ENCODE peak calls at places on chromosome 17, in ten cellular contexts. S, G, H, V, B, D, U, P, K and X are unnamed samples.

GRCh38 chr17:48576479-48577309 is 1.5 kb downstream of the HOXB4 start:
- DNase-seq in V (peak), B (no peak), D (no peak), K (no peak), S (no peak), P (no peak), U (no peak), H (no peak), G (no peak), X (no peak)

GRCh38 chr17:58351710-58352017 is 337 bp downstream of the SUPT4H1 start:
- DNase-seq in K (no peak), G (no peak), P (no peak), H (no peak), B (no peak), S (no peak), V (peak), U (no peak), D (no peak), X (no peak)

GRCh38 chr17:82863941-82864720 is 24.3 kb upstream of the ZNF750 start:
- DNase-seq in D (peak), B (peak), K (no peak), U (peak), V (peak), H (peak), P (peak), S (no peak), G (no peak), X (no peak)

GRCh38 chr17:70168979-70169706 is at the start of gene KCNJ2:
- DNase-seq in G (peak), S (peak), U (no peak), H (peak), P (peak), D (peak), K (peak), B (no peak), V (peak), X (peak)

GRCh38 chr17:4715071-4715749 is 4.8 kb downstream of the ARRB2 start:
- DNase-seq in B (no peak), D (no peak), U (no peak), K (no peak), S (no peak), V (no peak), H (peak), P (no peak), G (no peak), X (peak)

GRCh38 chr17:6098466-6099180 is 28.4 kb downstream of the WSCD1 start:
- DNase-seq in P (no peak), S (no peak), B (no peak), K (no peak), D (no peak), H (no peak), V (peak), G (no peak), U (no peak), X (peak)

GRCh38 chr17:17667947-17668346 is 13.3 kb upstream of the RAI1 start:
- DNase-seq in K (no peak), P (no peak), V (no peak), D (no peak), H (no peak), G (no peak), U (no peak), B (no peak), S (no peak), X (no peak)

GRCh38 chr17:47237841-47238240 is 15.8 kb upstream of the ITGB3 start:
- DNase-seq in G (no peak), H (no peak), D (no peak), B (no peak), S (no peak), V (no peak), K (no peak), P (no peak), U (no peak), X (no peak)

GRCh38 chr17:37220609-37220953 is 155.2 kb upstream of the C17orf78 start:
- DNase-seq in G (no peak), K (no peak), U (no peak), D (no peak), B (no peak), S (no peak), H (peak), V (peak), P (peak), X (no peak)